ENCODE peak calls at places on chromosome 1, in six cellular contexts. One of them, this sample, is unnamed.

GRCh38 chr1:102110591-102110990 is 113.9 kb upstream of the OLFM3 start:
- DNase-seq in SK-N-MC: no peak
- DNase-seq in T-helper 22 cell: no peak
- DNase-seq in ELR: no peak
- DNase-seq in AG09309: no peak
- DNase-seq in psoas muscle: no peak
- DNase-seq in this sample: no peak

GRCh38 chr1:217134857-217135568 is 411.8 kb upstream of the ESRRG start:
- DNase-seq in SK-N-MC: no peak
- DNase-seq in T-helper 22 cell: no peak
- DNase-seq in ELR: no peak
- DNase-seq in AG09309: no peak
- DNase-seq in psoas muscle: no peak
- DNase-seq in this sample: no peak

GRCh38 chr1:235295902-235296350 is 32.1 kb downstream of the ARID4B start:
- DNase-seq in SK-N-MC: no peak
- DNase-seq in T-helper 22 cell: no peak
- DNase-seq in ELR: peak
- DNase-seq in AG09309: no peak
- DNase-seq in psoas muscle: no peak
- DNase-seq in this sample: peak

GRCh38 chr1:12067900-12068821 is 5.1 kb downstream of the TNFRSF8 start:
- DNase-seq in SK-N-MC: no peak
- DNase-seq in T-helper 22 cell: no peak
- DNase-seq in ELR: peak
- DNase-seq in AG09309: peak
- DNase-seq in psoas muscle: no peak
- DNase-seq in this sample: no peak

GRCh38 chr1:193356249-193356648 is 169.8 kb upstream of the B3GALT2 start:
- DNase-seq in SK-N-MC: no peak
- DNase-seq in T-helper 22 cell: no peak
- DNase-seq in ELR: no peak
- DNase-seq in AG09309: no peak
- DNase-seq in psoas muscle: no peak
- DNase-seq in this sample: no peak

GRCh38 chr1:206589206-206589605 is 23.1 kb downstream of the EIF2D start:
- DNase-seq in SK-N-MC: no peak
- DNase-seq in T-helper 22 cell: no peak
- DNase-seq in ELR: peak
- DNase-seq in AG09309: peak
- DNase-seq in psoas muscle: no peak
- DNase-seq in this sample: peak

GRCh38 chr1:31617917-31618746 is 643 bp downstream of the HCRTR1 start:
- DNase-seq in SK-N-MC: no peak
- DNase-seq in T-helper 22 cell: no peak
- DNase-seq in ELR: peak
- DNase-seq in AG09309: no peak
- DNase-seq in psoas muscle: peak
- DNase-seq in this sample: no peak

GRCh38 chr1:190484045-190484444 is 6.4 kb upstream of the BRINP3 start:
- DNase-seq in SK-N-MC: no peak
- DNase-seq in T-helper 22 cell: no peak
- DNase-seq in ELR: no peak
- DNase-seq in AG09309: no peak
- DNase-seq in psoas muscle: no peak
- DNase-seq in this sample: no peak